ENCODE peak calls at places on chromosomes 6 and 20, in six cellular contexts. G is OCI-LY7, X is GM20000, F is astrocyte of the spinal cord, R is AG10803, J is LNCaP clone FGC. W is an unnamed sample.

GRCh38 chr6:43842964-43843645 is 73.1 kb downstream of the VEGFA start:
- DNase-seq in G (no peak), X (no peak), F (no peak), R (no peak), J (no peak), W (no peak)

GRCh38 chr20:20568604-20569205 is 143.7 kb downstream of the RALGAPA2 start:
- DNase-seq in G (peak), X (peak), F (peak), R (peak), J (no peak), W (peak)

GRCh38 chr6:57257911-57258541 is 35.9 kb upstream of the RAB23 start:
- DNase-seq in G (no peak), X (no peak), F (peak), R (peak), J (no peak), W (no peak)

GRCh38 chr20:6058684-6059295 is 4.9 kb upstream of the LRRN4 start:
- DNase-seq in G (no peak), X (no peak), F (no peak), R (no peak), J (no peak), W (no peak)

GRCh38 chr6:169370054-169370453 is 116.4 kb upstream of the THBS2 start:
- DNase-seq in G (no peak), X (no peak), F (peak), R (no peak), J (no peak), W (no peak)

GRCh38 chr6:92827104-92827503 is 592.3 kb downstream of the EPHA7 start:
- DNase-seq in G (peak), X (no peak), F (no peak), R (no peak), J (no peak), W (no peak)

GRCh38 chr20:58433029-58433657 is 44.1 kb downstream of the VAPB start:
- DNase-seq in G (no peak), X (no peak), F (no peak), R (no peak), J (no peak), W (no peak)

GRCh38 chr6:168959696-168960095 is 293.9 kb downstream of the THBS2 start:
- DNase-seq in G (no peak), X (no peak), F (no peak), R (no peak), J (no peak), W (no peak)

GRCh38 chr20:62501801-62502495 is 26.2 kb upstream of the GATA5 start:
- DNase-seq in G (no peak), X (peak), F (peak), R (peak), J (no peak), W (peak)

GRCh38 chr20:59526242-59527225 is 77.8 kb upstream of the PHACTR3 start:
- DNase-seq in G (no peak), X (no peak), F (no peak), R (no peak), J (no peak), W (no peak)

GRCh38 chr20:48959902-48960550 is 38.5 kb downstream of the ARFGEF2 start:
- DNase-seq in G (no peak), X (no peak), F (no peak), R (no peak), J (no peak), W (no peak)

GRCh38 chr6:156589281-156589680 is 187.9 kb upstream of the ARID1B start:
- DNase-seq in G (no peak), X (no peak), F (peak), R (peak), J (no peak), W (peak)

GRCh38 chr20:15155848-15156401 is 818.5 kb upstream of the FLRT3 start:
- DNase-seq in G (no peak), X (no peak), F (no peak), R (no peak), J (no peak), W (no peak)

GRCh38 chr20:8690074-8690473 is 378.8 kb upstream of the PLCB4 start:
- DNase-seq in G (no peak), X (no peak), F (no peak), R (no peak), J (no peak), W (no peak)

GRCh38 chr20:3808141-3808479 is 12.0 kb downstream of the CDC25B start:
- DNase-seq in G (no peak), X (no peak), F (peak), R (peak), J (peak), W (peak)

GRCh38 chr6:16130932-16131387 is 2.1 kb downstream of the MYLIP start:
- DNase-seq in G (peak), X (peak), F (peak), R (peak), J (peak), W (peak)

GRCh38 chr6:90049295-90049694 is 155.0 kb downstream of the GJA10 start:
- DNase-seq in G (no peak), X (no peak), F (no peak), R (no peak), J (no peak), W (no peak)

GRCh38 chr6:46276571-46277142 is 105.9 kb upstream of the ENPP5 start:
- DNase-seq in G (no peak), X (no peak), F (no peak), R (no peak), J (peak), W (no peak)

GRCh38 chr6:108733706-108734105 is 114.5 kb upstream of the ARMC2 start:
- DNase-seq in G (peak), X (no peak), F (no peak), R (no peak), J (no peak), W (no peak)

GRCh38 chr6:13194852-13195251 is 133.5 kb downstream of the TBC1D7 start:
- DNase-seq in G (peak), X (peak), F (peak), R (peak), J (peak), W (peak)

GRCh38 chr6:31918069-31918725 is 9.3 kb upstream of the C2 start:
- DNase-seq in G (no peak), X (no peak), F (no peak), R (peak), J (no peak), W (no peak)

GRCh38 chr20:43728686-43729255 is 2.0 kb upstream of the GTSF1L start:
- DNase-seq in G (no peak), X (no peak), F (no peak), R (no peak), J (no peak), W (no peak)

GRCh38 chr6:31092238-31092637 is 20.1 kb downstream of the C6orf15 start:
- DNase-seq in G (no peak), X (no peak), F (no peak), R (no peak), J (no peak), W (no peak)

GRCh38 chr6:21808551-21809181 is 215.1 kb downstream of the SOX4 start:
- DNase-seq in G (no peak), X (no peak), F (peak), R (peak), J (peak), W (no peak)

GRCh38 chr6:79377047-79377446 is 142.6 kb upstream of the HMGN3 start:
- DNase-seq in G (no peak), X (no peak), F (peak), R (no peak), J (no peak), W (no peak)

GRCh38 chr6:42138630-42139619 is 3.5 kb downstream of the C6orf132 start:
- DNase-seq in G (no peak), X (no peak), F (no peak), R (no peak), J (peak), W (no peak)

GRCh38 chr6:11295969-11296368 is 63.5 kb upstream of the NEDD9 start:
- DNase-seq in G (no peak), X (no peak), F (no peak), R (no peak), J (no peak), W (no peak)

GRCh38 chr6:157272866-157273755 is 50.2 kb downstream of the TMEM242 start:
- DNase-seq in G (peak), X (no peak), F (no peak), R (peak), J (no peak), W (no peak)

GRCh38 chr20:21554985-21555384 is 41.1 kb upstream of the NKX2-2 start:
- DNase-seq in G (no peak), X (no peak), F (no peak), R (no peak), J (no peak), W (no peak)

GRCh38 chr6:5995705-5996686 is 10.7 kb downstream of the NRN1 start:
- DNase-seq in G (no peak), X (no peak), F (peak), R (peak), J (no peak), W (no peak)
- TF ChIP-seq CTCF in G (no peak), X (no peak), F (peak), R (peak), J (peak), W (peak)

GRCh38 chr6:18492957-18493356 is 105.8 kb downstream of the RNF144B start:
- DNase-seq in G (no peak), X (no peak), F (no peak), R (no peak), J (no peak), W (no peak)

GRCh38 chr6:18493421-18493891 is 106.3 kb downstream of the RNF144B start:
- DNase-seq in G (no peak), X (no peak), F (no peak), R (no peak), J (peak), W (no peak)

GRCh38 chr6:18488526-18489270 is 101.5 kb downstream of the RNF144B start:
- DNase-seq in G (no peak), X (no peak), F (peak), R (no peak), J (no peak), W (peak)

GRCh38 chr6:18489335-18489734 is 102.2 kb downstream of the RNF144B start:
- DNase-seq in G (no peak), X (no peak), F (no peak), R (no peak), J (no peak), W (no peak)

GRCh38 chr6:18491303-18492090 is 104.3 kb downstream of the RNF144B start:
- DNase-seq in G (no peak), X (no peak), F (peak), R (no peak), J (peak), W (no peak)
- TF ChIP-seq CTCF in G (no peak), X (no peak), F (peak), R (no peak), J (no peak), W (no peak)

GRCh38 chr20:38021373-38021772 is 11.9 kb downstream of the TTI1 start:
- DNase-seq in G (no peak), X (no peak), F (no peak), R (no peak), J (no peak), W (no peak)
- TF ChIP-seq CTCF in G (no peak), X (no peak), F (no peak), R (no peak), J (no peak), W (no peak)

GRCh38 chr20:22582960-22583772 is 1.2 kb downstream of the FOXA2 start:
- DNase-seq in G (no peak), X (no peak), F (no peak), R (no peak), J (no peak), W (no peak)
- TF ChIP-seq CTCF in G (no peak), X (no peak), F (no peak), R (no peak), J (no peak), W (no peak)

GRCh38 chr6:141077355-141078333 is 1055.1 kb upstream of the GJE1 start:
- DNase-seq in G (peak), X (peak), F (no peak), R (no peak), J (no peak), W (no peak)
- TF ChIP-seq CTCF in G (peak), X (no peak), F (peak), R (no peak), J (peak), W (peak)

GRCh38 chr20:61353996-61354390 is 101.9 kb downstream of the CDH4 start:
- DNase-seq in G (no peak), X (no peak), F (no peak), R (no peak), J (no peak), W (no peak)

GRCh38 chr20:61352381-61353260 is 100.6 kb downstream of the CDH4 start:
- DNase-seq in G (no peak), X (no peak), F (no peak), R (no peak), J (no peak), W (no peak)

GRCh38 chr20:61349447-61350165 is 97.5 kb downstream of the CDH4 start:
- DNase-seq in G (no peak), X (no peak), F (no peak), R (no peak), J (no peak), W (no peak)

GRCh38 chr20:61353261-61353995 is 101.4 kb downstream of the CDH4 start:
- DNase-seq in G (no peak), X (no peak), F (peak), R (peak), J (no peak), W (no peak)

DNA sequence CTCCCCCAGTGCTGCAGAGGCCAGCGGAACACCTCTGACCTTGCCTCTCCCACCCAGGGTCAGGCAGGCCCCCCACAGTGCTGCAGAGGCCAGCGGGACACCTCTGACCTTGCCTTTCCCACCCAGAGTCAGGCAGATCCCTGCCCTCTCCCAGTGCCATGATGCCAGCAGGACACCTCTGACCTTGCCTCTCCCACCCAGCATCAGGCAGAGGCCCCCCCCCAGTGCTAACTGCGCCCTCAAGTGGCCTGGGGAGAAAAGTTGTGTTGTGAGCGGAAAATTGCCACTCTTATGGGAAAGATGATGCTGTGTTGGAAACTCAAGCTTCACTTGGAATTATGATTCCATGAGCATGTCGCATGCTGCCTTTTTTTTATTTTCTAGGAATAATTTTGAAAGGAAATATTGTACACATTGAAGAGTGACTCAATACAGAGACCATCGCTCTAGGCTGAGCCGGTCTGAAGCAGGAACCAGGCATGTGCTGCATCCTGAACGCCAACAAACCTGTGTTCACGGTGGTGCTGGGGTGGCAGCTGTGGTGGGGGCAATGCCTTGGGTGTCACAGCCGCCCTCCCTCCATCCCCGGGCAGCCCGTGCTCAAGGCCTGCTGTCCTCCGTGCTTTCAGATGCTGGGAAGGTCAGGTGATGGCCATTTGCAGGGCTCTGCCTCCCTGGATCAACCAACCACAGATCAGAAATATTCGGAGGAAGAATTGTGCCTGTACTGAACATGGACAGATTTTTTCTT is 98.6 kb downstream of the CDH4 start:
- DNase-seq in G (no peak), X (no peak), F (no peak), R (no peak), J (no peak), W (no peak)
- TF ChIP-seq CTCF in G (peak), X (no peak), F (peak), R (no peak), J (no peak), W (peak)

GRCh38 chr6:7624781-7625710 is 35.0 kb downstream of the SNRNP48 start:
- DNase-seq in G (no peak), X (no peak), F (no peak), R (no peak), J (peak), W (no peak)
- TF ChIP-seq CTCF in G (no peak), X (no peak), F (no peak), R (no peak), J (peak), W (peak)

DNA sequence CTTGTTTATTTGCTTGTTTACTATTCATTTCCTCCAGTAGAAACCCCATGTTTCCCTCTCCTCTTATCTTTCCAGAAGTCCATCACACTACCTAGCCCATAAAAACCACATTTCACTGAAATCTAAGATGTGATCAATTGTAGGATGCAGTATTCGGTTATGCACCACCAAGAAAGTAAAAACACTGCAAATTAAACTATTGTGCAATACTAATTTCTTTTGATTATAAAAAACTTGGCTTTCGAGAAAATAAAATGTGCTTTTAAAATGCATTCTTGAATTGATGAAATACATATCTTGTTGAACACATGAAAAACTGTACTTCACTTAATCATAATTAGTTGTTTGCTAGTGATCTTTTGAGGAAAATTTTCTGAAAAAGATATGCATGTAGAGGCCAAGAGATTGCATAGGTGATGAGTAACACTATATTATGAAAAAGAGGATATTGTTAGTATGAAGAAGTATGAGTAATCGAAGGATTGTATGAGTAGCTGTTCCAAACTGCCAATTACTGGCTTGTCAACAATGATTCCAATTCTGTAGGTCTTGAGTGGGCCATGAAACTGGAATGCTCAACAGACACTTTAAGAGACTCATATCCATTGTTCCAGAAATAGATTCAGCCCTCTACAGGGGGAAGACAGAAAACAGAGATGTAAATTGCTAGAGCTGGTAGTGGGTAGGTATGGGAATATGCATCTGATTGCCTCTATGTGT is 79.7 kb downstream of the RNF217 start:
- DNase-seq in G (no peak), X (no peak), F (peak), R (peak), J (no peak), W (no peak)
- TF ChIP-seq CTCF in G (no peak), X (no peak), F (no peak), R (no peak), J (no peak), W (no peak)

W was measured in retinal pigment epithelial cell.